ENCODE peak calls at places on chromosomes 12 and 14, in seven cellular contexts. R is sigmoid colon, G is endothelial cell of umbilical vein, Y is mesendoderm, E is brain microvascular endothelial cell, A is thyroid gland, S is OCI-LY7. N is an unnamed sample.

GRCh38 chr14:77195766-77196165 is 14.2 kb downstream of the TMEM63C start:
- DNase-seq in R (peak; percentile 54), G (no peak), Y (no peak), E (no peak), A (no peak), S (no peak), N (no peak)

GRCh38 chr14:71905860-71906259 is 26.4 kb upstream of the RGS6 start:
- DNase-seq in R (no peak), G (no peak), Y (no peak), E (no peak), A (no peak), S (no peak), N (no peak)

GRCh38 chr12:49030119-49030518 is 11.5 kb upstream of the PRKAG1 start:
- DNase-seq in R (no peak), G (no peak), Y (no peak), E (no peak), A (no peak), S (no peak), N (no peak)

GRCh38 chr14:49461529-49462401 is 124.4 kb downstream of the RPS29 start:
- DNase-seq in R (no peak), G (peak; percentile 78), Y (peak; percentile 77), E (peak; percentile 80), A (peak; percentile 28), S (peak; percentile 83), N (no peak)

GRCh38 chr12:67916266-67916970 is 72.8 kb upstream of the IFNG-AS1 start:
- DNase-seq in R (no peak), G (no peak), Y (peak; percentile 44), E (no peak), A (no peak), S (no peak), N (no peak)

GRCh38 chr12:47834199-47835016 is 14.7 kb upstream of the HDAC7 start:
- DNase-seq in R (no peak), G (no peak), Y (no peak), E (no peak), A (no peak), S (peak; percentile 45), N (no peak)

GRCh38 chr14:104190396-104191000 is 52.1 kb downstream of the KIF26A start:
- DNase-seq in R (no peak), G (no peak), Y (no peak), E (no peak), A (no peak), S (no peak), N (no peak)

GRCh38 chr14:23005861-23006534 is 3.9 kb downstream of the C14orf93 start:
- DNase-seq in R (no peak), G (peak; percentile 45), Y (no peak), E (peak; percentile 32), A (no peak), S (no peak), N (no peak)

GRCh38 chr12:3032770-3033537 is 44.2 kb upstream of the TSPAN9 start:
- DNase-seq in R (no peak), G (peak; percentile 85), Y (no peak), E (no peak), A (peak; percentile 79), S (no peak), N (no peak)

GRCh38 chr12:85835810-85836715 is at the start of gene RASSF9:
- DNase-seq in R (peak; percentile 90), G (peak; percentile 84), Y (peak; percentile 84), E (peak; percentile 61), A (peak; percentile 83), S (no peak), N (peak; percentile 36)

DNA sequence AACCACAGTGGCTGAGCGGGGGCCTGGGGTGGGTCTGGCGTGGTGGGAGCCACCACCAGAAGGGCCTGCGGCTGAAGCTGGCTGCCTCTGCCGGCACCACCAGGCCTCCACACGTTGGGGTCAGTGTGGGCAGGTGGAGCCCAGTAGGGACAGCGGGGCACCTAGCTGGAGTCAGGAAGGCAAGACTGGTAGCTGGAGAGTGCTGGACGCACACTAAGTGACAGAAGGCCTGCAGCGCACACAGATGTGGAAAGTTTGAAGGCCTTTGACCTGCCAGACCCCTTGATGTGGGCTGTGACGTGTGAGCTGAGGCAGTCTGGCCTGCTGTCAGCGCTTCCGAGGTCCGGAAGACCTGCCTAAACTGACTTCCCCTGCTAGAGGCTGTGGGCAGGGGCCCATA is 26.3 kb downstream of the RIN3 start:
- DNase-seq in R (no peak), G (peak; percentile 13), Y (no peak), E (peak; percentile 14), A (no peak), S (peak; percentile 41), N (no peak)
- H3K27ac ChIP-seq in R (peak overlapping the region; percentile 91), G (peak overlapping the region; percentile 98), Y (no peak overlapping the region), E (peak overlapping the region; percentile 95), A (peak overlapping the region; percentile 68), S (no peak overlapping the region), N (peak overlapping the region; percentile 59)

DNA sequence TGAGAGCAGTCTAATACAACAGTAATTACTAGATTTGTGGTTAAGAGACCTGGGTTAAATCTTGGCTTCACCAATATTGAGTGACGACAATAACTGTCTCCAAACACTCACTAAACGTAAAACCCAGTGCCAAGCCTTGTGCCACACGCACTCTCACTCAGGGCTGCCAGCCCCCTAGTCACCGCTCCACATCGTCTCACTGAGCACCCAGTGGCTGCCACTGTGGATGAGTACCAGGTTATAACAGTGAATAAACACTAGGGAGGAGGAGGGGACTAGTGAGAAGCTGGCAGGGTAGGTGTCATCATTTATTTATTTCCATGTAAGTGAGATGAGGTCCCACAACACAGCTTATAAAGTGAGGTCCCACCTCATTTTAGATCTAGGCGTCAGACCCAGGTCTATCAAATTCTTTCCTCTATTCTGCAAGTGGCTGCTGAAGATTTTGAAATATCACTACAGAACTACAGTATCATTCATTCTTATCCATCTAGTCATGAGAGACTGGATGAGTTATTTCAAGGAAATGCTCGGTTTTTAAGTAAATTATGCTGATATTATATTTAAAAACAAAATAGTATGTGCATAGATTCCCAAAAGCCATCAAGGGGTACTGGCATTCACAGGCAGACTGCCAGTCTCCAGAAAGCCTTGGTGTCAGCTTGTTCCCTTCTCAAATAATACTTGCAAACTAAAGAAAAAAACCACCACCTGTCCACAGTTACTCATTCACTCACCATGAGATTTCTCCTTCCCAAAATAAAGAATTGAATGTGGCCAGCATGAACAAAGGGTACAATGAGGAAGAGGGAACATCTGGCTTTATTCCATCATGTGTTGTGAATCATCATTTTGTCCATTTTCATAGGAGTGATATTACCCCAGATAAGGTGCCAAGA is 84.0 kb downstream of the PTPN21 start:
- DNase-seq in R (no peak), G (no peak), Y (no peak), E (no peak), A (no peak), S (no peak), N (no peak)
- H3K27ac ChIP-seq in R (no peak overlapping the region), G (no peak overlapping the region), Y (no peak overlapping the region), E (no peak overlapping the region), A (peak overlapping the region; percentile 97), S (no peak overlapping the region), N (no peak overlapping the region)

GRCh38 chr12:101619868-101620761 is 25.3 kb downstream of the MYBPC1 start:
- DNase-seq in R (no peak), G (no peak), Y (no peak), E (no peak), A (no peak), S (no peak), N (no peak)

GRCh38 chr12:101616027-101616494 is 21.3 kb downstream of the MYBPC1 start:
- DNase-seq in R (no peak), G (peak; percentile 13), Y (no peak), E (peak; percentile 3), A (no peak), S (peak; percentile 23), N (no peak)

GRCh38 chr12:101620762-101621133 is 26.0 kb downstream of the MYBPC1 start:
- DNase-seq in R (no peak), G (no peak), Y (no peak), E (no peak), A (no peak), S (no peak), N (no peak)

DNA sequence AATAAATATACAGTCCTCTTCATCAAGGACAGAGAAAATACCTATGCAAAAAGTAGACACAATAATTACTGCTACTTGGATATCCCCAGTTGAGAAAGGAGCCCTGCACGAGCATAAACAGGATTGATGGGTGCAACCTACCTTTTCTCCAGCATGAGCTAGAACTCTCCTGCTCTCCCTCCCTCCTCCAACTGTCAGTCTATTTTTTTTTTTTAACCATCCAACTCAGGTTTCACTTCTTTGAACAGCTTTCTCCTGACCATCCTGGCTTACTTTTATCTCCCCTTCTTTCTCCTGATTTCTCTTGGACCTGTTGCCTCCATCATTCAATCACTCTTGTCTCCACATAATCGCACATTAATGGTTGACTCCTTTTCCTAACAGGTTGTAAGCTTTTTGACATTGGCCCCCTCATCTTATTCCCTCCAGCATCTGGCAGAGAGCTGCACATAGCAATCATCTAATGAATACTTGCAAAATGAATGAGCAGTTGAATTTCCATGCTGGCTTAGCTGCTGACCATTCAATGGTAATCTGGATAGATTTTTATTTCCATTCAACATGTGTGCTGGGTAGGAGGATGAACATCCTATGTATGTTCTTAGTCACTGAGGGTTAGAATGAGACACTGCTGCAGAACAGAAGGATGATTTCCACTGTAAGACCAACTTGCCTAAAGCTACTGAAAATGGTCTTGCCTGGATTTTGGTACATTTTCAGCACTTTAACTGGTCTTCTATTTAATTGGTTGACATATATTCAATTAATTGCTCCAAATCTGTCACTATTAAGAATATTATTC is 24.5 kb downstream of the MYBPC1 start:
- DNase-seq in R (no peak), G (no peak), Y (no peak), E (no peak), A (no peak), S (no peak), N (no peak)
- H3K27ac ChIP-seq in R (no peak overlapping the region), G (no peak overlapping the region), Y (no peak overlapping the region), E (no peak overlapping the region), A (no peak overlapping the region), S (no peak overlapping the region), N (no peak overlapping the region)

GRCh38 chr12:108833757-108834472 is 23.5 kb downstream of the SSH1 start:
- DNase-seq in R (peak; percentile 90), G (no peak), Y (no peak), E (peak; percentile 86), A (peak; percentile 55), S (no peak), N (no peak)

GRCh38 chr12:108832208-108832607 is 25.2 kb downstream of the SSH1 start:
- DNase-seq in R (no peak), G (peak; percentile 22), Y (no peak), E (no peak), A (no peak), S (no peak), N (no peak)

GRCh38 chr12:108833355-108833733 is 24.0 kb downstream of the SSH1 start:
- DNase-seq in R (no peak), G (peak; percentile 81), Y (peak; percentile 98), E (peak; percentile 97), A (no peak), S (no peak), N (no peak)

GRCh38 chr12:108831309-108831991 is 25.9 kb downstream of the SSH1 start:
- DNase-seq in R (no peak), G (no peak), Y (no peak), E (no peak), A (no peak), S (no peak), N (no peak)

DNA sequence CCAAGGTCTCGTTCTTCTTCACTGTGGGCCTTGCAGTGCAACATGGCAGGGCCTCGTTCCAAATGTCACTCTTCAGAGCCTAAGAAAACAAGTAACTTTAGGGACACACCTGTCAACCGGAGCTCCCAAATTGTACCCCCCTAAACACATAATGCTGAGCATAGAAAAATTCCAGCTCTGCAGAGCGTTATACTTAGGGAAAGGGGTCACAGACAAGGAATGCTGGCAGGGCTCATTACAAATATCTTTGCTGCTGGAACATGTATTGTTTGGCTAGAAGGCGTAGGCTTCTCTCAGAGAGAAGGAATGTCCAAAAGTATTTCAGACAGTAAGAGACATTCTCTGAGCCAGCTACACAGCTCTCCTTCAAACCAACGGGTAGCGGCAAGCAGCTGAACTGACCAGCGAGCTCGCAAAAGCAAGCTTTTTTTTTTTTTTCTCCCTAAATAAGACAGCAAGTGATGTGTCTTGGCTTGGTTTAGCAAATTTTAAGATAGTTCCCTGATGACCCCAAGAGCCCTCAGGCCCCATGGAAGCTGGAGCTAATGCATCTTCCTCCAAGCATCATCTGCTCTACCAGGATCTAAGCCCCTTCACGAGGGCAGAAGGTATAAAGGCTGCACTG is 24.5 kb downstream of the SSH1 start:
- DNase-seq in R (no peak), G (peak; percentile 72), Y (peak; percentile 86), E (peak; percentile 86), A (peak; percentile 31), S (no peak), N (no peak)
- H3K27ac ChIP-seq in R (peak overlapping the region; percentile 85), G (peak overlapping the region; percentile 97), Y (peak overlapping the region; percentile 55), E (peak overlapping the region; percentile 99), A (peak overlapping the region; percentile 51), S (no peak overlapping the region), N (peak overlapping the region; percentile 99)

N was measured in epithelial cell of prostate.